ENCODE peak calls at places on chromosome 1, in ten cellular contexts. J is GM10248, Z is WTC11, T is lower lobe of right lung, W is GM13976, F is osteocyte, O is foreskin fibroblast, H is cardiac muscle cell, G is AG04450, Y is pancreas. K is an unnamed sample.

GRCh38 chr1:14149431-14149830 is 449.1 kb upstream of the KAZN start:
- DNase-seq in T (no peak), J (no peak), G (no peak), W (no peak), H (no peak), Y (no peak), Z (no peak), O (peak; percentile 4), F (no peak), K (no peak)

GRCh38 chr1:109283748-109284600 is 1.0 kb upstream of the PSRC1 start:
- DNase-seq in T (no peak), Y (no peak), W (no peak), Z (no peak), J (no peak), F (no peak), G (no peak), O (no peak), H (no peak), K (no peak)

GRCh38 chr1:204357551-204357950 is 2.2 kb downstream of the PLEKHA6 start:
- DNase-seq in W (no peak), T (no peak), F (no peak), Y (no peak), Z (no peak), G (no peak), O (no peak), H (no peak), J (no peak), K (no peak)

GRCh38 chr1:114315601-114316000 is 161.9 kb upstream of the SYT6 start:
- DNase-seq in Z (no peak), H (no peak), G (no peak), Y (no peak), J (no peak), W (no peak), O (peak; percentile 21), T (no peak), F (no peak), K (no peak)

GRCh38 chr1:12451560-12451900 is 166.5 kb downstream of the DHRS3 start:
- DNase-seq in Y (no peak), J (no peak), W (no peak), H (no peak), T (no peak), G (no peak), Z (no peak), F (no peak), O (no peak), K (no peak)

GRCh38 chr1:3799976-3800685 is 3.8 kb upstream of the LRRC47 start:
- DNase-seq in O (no peak), J (no peak), T (peak; percentile 23), Z (no peak), H (no peak), Y (no peak), W (no peak), F (no peak), G (no peak), K (no peak)

GRCh38 chr1:184975208-184975875 is 1.0 kb upstream of the NIBAN1 start:
- DNase-seq in W (no peak), Y (peak; percentile 61), F (no peak), G (no peak), T (no peak), Z (no peak), J (no peak), H (no peak), O (no peak), K (no peak)

GRCh38 chr1:172948457-172948856 is 102.3 kb downstream of the TNFSF18 start:
- DNase-seq in F (no peak), T (no peak), G (no peak), J (no peak), Z (no peak), Y (no peak), W (no peak), O (peak; percentile 95), H (no peak), K (no peak)

GRCh38 chr1:234069760-234070159 is 165.3 kb downstream of the SLC35F3 start:
- DNase-seq in W (no peak), Z (no peak), T (no peak), H (no peak), Y (no peak), J (no peak), F (no peak), O (no peak), G (no peak), K (no peak)

GRCh38 chr1:58500036-58500435 is 46.5 kb downstream of the OMA1 start:
- DNase-seq in O (no peak), Y (no peak), F (no peak), T (no peak), J (no peak), H (no peak), Z (no peak), G (no peak), W (no peak), K (no peak)

GRCh38 chr1:62093261-62093660 is 101.4 kb upstream of the L1TD1 start:
- DNase-seq in T (no peak), G (no peak), Z (no peak), Y (no peak), H (no peak), O (no peak), W (no peak), F (no peak), J (no peak), K (no peak)

GRCh38 chr1:1437904-1438376 is 2.5 kb downstream of the VWA1 start:
- DNase-seq in H (no peak), O (peak; percentile 39), Z (no peak), J (peak; percentile 75), T (peak; percentile 69), F (no peak), Y (peak; percentile 89), W (no peak), G (no peak), K (no peak)

GRCh38 chr1:904271-904950 is 19.3 kb upstream of the SAMD11 start:
- DNase-seq in Z (peak; percentile 78), H (peak; percentile 79), F (peak; percentile 96), T (peak; percentile 88), W (peak; percentile 94), O (peak; percentile 95), G (no peak), Y (peak; percentile 67), J (peak; percentile 91), K (peak; percentile 88)

GRCh38 chr1:153307221-153307600 is 5.5 kb downstream of the PGLYRP3 start:
- DNase-seq in Y (no peak), F (no peak), W (no peak), Z (no peak), O (no peak), J (no peak), T (no peak), H (no peak), G (no peak), K (no peak)
- TF ChIP-seq CTCF in Y (no peak), F (no peak), W (no peak), Z (no peak), O (no peak), J (no peak), T (no peak), H (no peak), G (no peak), K (no peak)

GRCh38 chr1:243973169-243973568 is 77.9 kb upstream of the ZBTB18 start:
- DNase-seq in Y (no peak), G (no peak), T (no peak), W (no peak), H (no peak), O (no peak), J (no peak), F (no peak), Z (no peak), K (no peak)
- TF ChIP-seq CTCF in Y (no peak), G (peak; percentile 13), T (no peak), W (no peak), H (no peak), O (no peak), J (no peak), F (no peak), Z (no peak), K (no peak)

DNA sequence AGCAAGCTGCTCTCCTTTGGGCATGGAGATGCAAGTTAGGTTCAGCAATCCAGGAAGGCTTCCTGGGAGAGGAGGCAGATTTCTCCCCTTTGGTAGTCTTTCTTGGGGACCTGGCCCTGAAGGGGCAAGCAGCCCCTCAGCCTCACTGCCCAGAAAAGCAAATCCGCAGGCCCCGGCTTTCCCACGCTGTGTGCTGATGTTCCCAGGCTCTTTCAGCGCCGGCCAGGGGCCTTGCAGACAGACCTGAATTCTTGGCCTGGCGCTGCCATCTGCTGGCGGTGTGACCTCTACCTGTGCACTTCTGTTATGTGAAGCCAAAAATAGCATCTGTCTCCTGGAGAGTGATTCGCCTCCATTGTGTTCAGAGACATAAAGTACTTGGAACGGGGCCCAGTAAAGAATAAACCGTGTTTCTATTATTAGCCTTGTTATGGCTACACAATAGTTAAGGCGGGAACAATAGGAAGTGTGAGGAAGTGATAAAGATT is 64.8 kb downstream of the ALPL start:
- DNase-seq in W (no peak), J (peak; percentile 47), G (no peak), Y (peak; percentile 61), T (peak; percentile 79), F (no peak), O (peak; percentile 79), Z (peak; percentile 83), H (peak; percentile 92), K (peak; percentile 71)
- TF ChIP-seq CTCF in W (peak; percentile 33), J (peak; percentile 26), G (peak; percentile 68), Y (peak; percentile 24), T (peak; percentile 54), F (peak; percentile 84), O (peak; percentile 72), Z (no peak), H (peak; percentile 63), K (peak; percentile 16)

GRCh38 chr1:151885479-151885878 is 23.8 kb downstream of the THEM4 start:
- DNase-seq in Y (no peak), J (no peak), F (no peak), H (no peak), W (no peak), T (no peak), O (peak; percentile 55), G (no peak), Z (no peak), K (no peak)

GRCh38 chr1:151882466-151882865 is 26.8 kb downstream of the THEM4 start:
- DNase-seq in F (no peak), O (no peak), T (no peak), Z (no peak), G (no peak), J (no peak), W (no peak), H (no peak), Y (no peak), K (no peak)

GRCh38 chr1:151888972-151889570 is 20.2 kb downstream of the THEM4 start:
- DNase-seq in Y (no peak), O (peak; percentile 22), W (peak; percentile 38), H (no peak), F (no peak), Z (no peak), J (no peak), G (no peak), T (no peak), K (no peak)

GRCh38 chr1:151891515-151891914 is 17.8 kb downstream of the THEM4 start:
- DNase-seq in J (no peak), Z (no peak), G (no peak), T (no peak), F (no peak), O (no peak), W (no peak), H (no peak), Y (no peak), K (no peak)

DNA sequence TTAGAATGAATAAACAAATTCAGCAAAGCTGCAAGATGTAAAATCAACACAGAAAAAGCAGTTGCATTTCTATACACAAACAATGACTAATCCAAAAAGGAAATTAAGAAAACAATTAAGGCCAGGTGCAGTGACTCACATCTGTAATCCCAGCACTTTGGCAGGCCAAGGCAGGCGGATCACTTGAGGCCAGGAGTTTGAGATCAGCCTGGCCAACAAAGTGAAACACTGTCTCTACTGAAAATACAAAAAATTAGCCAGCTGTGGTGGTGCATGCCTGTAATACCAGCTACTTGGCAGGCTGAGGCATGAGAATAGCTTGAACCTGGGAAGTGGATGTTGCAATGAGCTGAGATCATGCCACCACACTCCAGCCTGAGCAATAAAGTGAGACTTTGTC is 22.3 kb downstream of the THEM4 start:
- DNase-seq in Y (no peak), H (no peak), F (no peak), W (no peak), Z (no peak), T (no peak), O (peak; percentile 82), G (no peak), J (no peak), K (no peak)
- TF ChIP-seq CTCF in Y (no peak), H (no peak), F (no peak), W (no peak), Z (no peak), T (no peak), O (no peak), G (no peak), J (no peak), K (no peak)

K was measured in endothelial cell.